ENCODE peak calls at places on chromosome 21, in six cellular contexts. H is mesendoderm; D is DMS79; R is stimulated activated CD8-positive, alpha-beta memory T cell treated with anti-CD3 and anti-CD28 coated beads, Interleukin-7, amount 100 ng/mL, for 1 hour; E is 8988T; W is stimulated activated effector memory CD8-positive, alpha-beta T cell treated with anti-CD3 and anti-CD28 coated beads, Interleukin-12 subunit alpha, Interleukin-12 subunit beta, amount 100 ng/mL, for 72 hours. S is an unnamed sample.

GRCh38 chr21:14846619-14847018 is 218.2 kb downstream of the NRIP1 start:
- DNase-seq in D (no peak), R (no peak), H (no peak), W (no peak), E (no peak), S (no peak)

GRCh38 chr21:46142581-46143473 is 12.6 kb downstream of the FTCD start:
- DNase-seq in D (no peak), E (no peak), H (no peak), W (no peak), R (no peak), S (no peak)

GRCh38 chr21:46503922-46504539 is 45.3 kb downstream of the DIP2A start:
- DNase-seq in H (no peak), W (no peak), E (no peak), D (no peak), R (no peak), S (no peak)

GRCh38 chr21:31654340-31654739 is 5.2 kb upstream of the SOD1 start:
- DNase-seq in D (no peak), R (no peak), W (no peak), H (no peak), E (no peak), S (no peak)

GRCh38 chr21:32520885-32521735 is 64.2 kb downstream of the TCP10L start:
- DNase-seq in R (no peak), D (peak), H (no peak), E (no peak), W (no peak), S (peak)

GRCh38 chr21:33881689-33882440 is 33.7 kb downstream of the ATP5PO start:
- DNase-seq in D (no peak), E (no peak), W (no peak), H (no peak), R (no peak), S (no peak)

GRCh38 chr21:32611471-32611997 is 643 bp downstream of the CFAP298 start:
- DNase-seq in H (peak), R (no peak), W (peak), D (no peak), E (no peak), S (no peak)

GRCh38 chr21:45830221-45830640 is 151.3 kb upstream of the COL6A1 start:
- DNase-seq in H (no peak), W (no peak), D (no peak), E (no peak), R (no peak), S (no peak)

GRCh38 chr21:33042812-33043211 is 17.1 kb downstream of the OLIG2 start:
- DNase-seq in D (no peak), E (no peak), W (no peak), H (no peak), R (no peak), S (no peak)

GRCh38 chr21:26801524-26801923 is 43.7 kb downstream of the ADAMTS1 start:
- DNase-seq in H (no peak), D (no peak), R (no peak), W (no peak), E (no peak), S (no peak)

GRCh38 chr21:18041012-18041411 is 203.6 kb upstream of the CHODL start:
- DNase-seq in D (no peak), E (no peak), R (no peak), H (peak), W (no peak), S (no peak)

GRCh38 chr21:15367061-15367626 is 302.3 kb upstream of the NRIP1 start:
- DNase-seq in E (no peak), R (no peak), W (no peak), H (peak), D (no peak), S (no peak)

GRCh38 chr21:26850116-26850643 is 5.0 kb upstream of the ADAMTS1 start:
- DNase-seq in H (peak), W (no peak), R (no peak), E (no peak), D (no peak), S (no peak)

GRCh38 chr21:44335266-44336059 is 3.7 kb downstream of the CFAP410 start:
- DNase-seq in R (no peak), H (no peak), E (no peak), W (no peak), D (no peak), S (no peak)

GRCh38 chr21:44391345-44392091 is 38.1 kb downstream of the TRPM2 start:
- DNase-seq in R (no peak), E (no peak), H (no peak), W (no peak), D (no peak), S (peak)

GRCh38 chr21:15841856-15842564 is 112.2 kb downstream of the USP25 start:
- DNase-seq in H (no peak), D (peak), W (no peak), E (no peak), R (no peak), S (no peak)

GRCh38 chr21:42445311-42445710 is 41.6 kb downstream of the UBASH3A start:
- DNase-seq in D (no peak), R (no peak), H (no peak), E (no peak), W (no peak), S (no peak)

GRCh38 chr21:42062543-42063022 is 8.5 kb upstream of the UMODL1 start:
- DNase-seq in H (no peak), E (no peak), R (peak), W (peak), D (peak), S (peak)

GRCh38 chr21:28473530-28474225 is 519.0 kb downstream of the LTN1 start:
- DNase-seq in D (no peak), E (no peak), R (no peak), H (no peak), W (no peak), S (no peak)

GRCh38 chr21:39108291-39109162 is 74.7 kb downstream of the PSMG1 start:
- DNase-seq in D (no peak), W (no peak), E (no peak), H (no peak), R (no peak), S (peak)

GRCh38 chr21:46472246-46472645 is 13.6 kb downstream of the DIP2A start:
- DNase-seq in R (no peak), D (no peak), H (no peak), E (no peak), W (no peak), S (no peak)

GRCh38 chr21:34936874-34937563 is 112.1 kb downstream of the RUNX1 start:
- DNase-seq in E (no peak), W (no peak), D (no peak), H (no peak), R (no peak), S (no peak)

GRCh38 chr21:34707876-34708325 is 39.1 kb downstream of the CLIC6 start:
- DNase-seq in H (no peak), R (no peak), E (no peak), W (peak), D (no peak), S (no peak)

GRCh38 chr21:45433301-45433700 is 28.3 kb downstream of the COL18A1 start:
- DNase-seq in H (no peak), R (no peak), E (no peak), D (no peak), W (no peak), S (no peak)

GRCh38 chr21:42066521-42066920 is 4.6 kb upstream of the UMODL1 start:
- DNase-seq in W (no peak), D (peak), E (no peak), R (no peak), H (peak), S (no peak)

GRCh38 chr21:45266518-45267389 is 20.9 kb downstream of the POFUT2 start:
- DNase-seq in E (peak), W (no peak), D (no peak), H (no peak), R (no peak), S (peak)

GRCh38 chr21:37276377-37276776 is 9.2 kb upstream of the VPS26C start:
- DNase-seq in H (no peak), D (no peak), E (no peak), W (no peak), R (no peak), S (no peak)

GRCh38 chr21:38720074-38720473 is 85.7 kb upstream of the ETS2 start:
- DNase-seq in H (no peak), E (no peak), R (no peak), D (no peak), W (no peak), S (no peak)

GRCh38 chr21:28442624-28443023 is 550.1 kb downstream of the LTN1 start:
- DNase-seq in W (no peak), R (no peak), D (no peak), H (no peak), E (no peak), S (no peak)

GRCh38 chr21:29164330-29164942 is 34.0 kb downstream of the MAP3K7CL start:
- DNase-seq in W (no peak), D (peak), E (no peak), R (no peak), H (peak), S (no peak)

GRCh38 chr21:42454221-42454570 is 41.8 kb downstream of the RSPH1 start:
- DNase-seq in R (no peak), D (no peak), H (no peak), E (no peak), W (no peak), S (no peak)

GRCh38 chr21:21046063-21046462 is 47.9 kb downstream of the NCAM2 start:
- DNase-seq in E (no peak), H (peak), D (no peak), R (no peak), W (no peak), S (no peak)

GRCh38 chr21:38228115-38228514 is 28.7 kb upstream of the KCNJ15 start:
- DNase-seq in R (no peak), H (peak), W (no peak), D (no peak), E (no peak), S (no peak)